ENCODE peak calls at places on chromosome 2, in nine cellular contexts. W is fibroblast of lung, J is hepatocyte, D is GM12864, T is RWPE2, K is endothelial cell, E is AG04450, H is dorsolateral prefrontal cortex, Z is heart left ventricle. V is an unnamed sample.

GRCh38 chr2:86295071-86295470 is 42.4 kb downstream of the REEP1 start:
- DNase-seq in W (no peak), J (no peak), D (no peak), T (no peak), K (no peak), E (no peak), H (no peak), Z (no peak), V (no peak)

GRCh38 chr2:40287201-40287600 is 164.7 kb downstream of the SLC8A1 start:
- DNase-seq in W (no peak), J (no peak), D (no peak), T (no peak), K (no peak), E (peak), H (no peak), Z (no peak), V (no peak)

GRCh38 chr2:215828528-215829184 is 184.7 kb downstream of the MREG start:
- DNase-seq in W (peak), J (peak), D (no peak), T (no peak), K (peak), E (no peak), H (no peak), Z (no peak), V (no peak)

GRCh38 chr2:102024410-102024809 is 32.6 kb downstream of the IL1R2 start:
- DNase-seq in W (no peak), J (no peak), D (no peak), T (no peak), K (no peak), E (no peak), H (no peak), Z (no peak), V (no peak)

GRCh38 chr2:60478660-60479059 is 74.8 kb downstream of the BCL11A start:
- DNase-seq in W (no peak), J (no peak), D (no peak), T (no peak), K (no peak), E (no peak), H (no peak), Z (no peak), V (no peak)

GRCh38 chr2:108575132-108575966 is 41.1 kb downstream of the LIMS1 start:
- DNase-seq in W (peak), J (no peak), D (no peak), T (no peak), K (no peak), E (peak), H (no peak), Z (no peak), V (no peak)

GRCh38 chr2:172249986-172250385 is 147.3 kb upstream of the DLX2 start:
- DNase-seq in W (peak), J (no peak), D (no peak), T (no peak), K (no peak), E (peak), H (no peak), Z (no peak), V (no peak)

GRCh38 chr2:20560891-20561702 is 89.8 kb downstream of the HS1BP3 start:
- DNase-seq in W (no peak), J (no peak), D (no peak), T (no peak), K (no peak), E (no peak), H (no peak), Z (no peak), V (no peak)

GRCh38 chr2:96151595-96152300 is 6.5 kb upstream of the DUSP2 start:
- DNase-seq in W (no peak), J (no peak), D (no peak), T (no peak), K (no peak), E (no peak), H (no peak), Z (no peak), V (no peak)

GRCh38 chr2:96153991-96154431 is 8.8 kb upstream of the DUSP2 start:
- DNase-seq in W (no peak), J (peak), D (no peak), T (peak), K (no peak), E (no peak), H (no peak), Z (no peak), V (peak)

GRCh38 chr2:96150791-96151594 is 5.8 kb upstream of the DUSP2 start:
- DNase-seq in W (no peak), J (peak), D (no peak), T (peak), K (no peak), E (no peak), H (no peak), Z (no peak), V (peak)

GRCh38 chr2:96153291-96153713 is 8.1 kb upstream of the DUSP2 start:
- DNase-seq in W (no peak), J (peak), D (no peak), T (peak), K (no peak), E (no peak), H (no peak), Z (no peak), V (peak)

GRCh38 chr2:96152301-96153165 is 7.3 kb upstream of the DUSP2 start:
- DNase-seq in W (no peak), J (peak), D (no peak), T (peak), K (no peak), E (no peak), H (no peak), Z (no peak), V (peak)
- TF ChIP-seq CTCF in W (no peak), J (no peak), D (no peak), T (no peak), K (no peak), E (no peak), H (no peak), Z (no peak), V (no peak)

GRCh38 chr2:174219321-174219720 is 29.0 kb downstream of the OLA1 start:
- DNase-seq in W (no peak), J (no peak), D (no peak), T (no peak), K (no peak), E (no peak), H (no peak), Z (no peak), V (no peak)
- TF ChIP-seq CTCF in W (no peak), J (no peak), D (no peak), T (no peak), K (no peak), E (no peak), H (no peak), Z (no peak), V (no peak)

GRCh38 chr2:9423922-9424272 is 443 bp downstream of the CPSF3 start:
- DNase-seq in W (peak), J (no peak), D (no peak), T (no peak), K (no peak), E (no peak), H (no peak), Z (no peak), V (no peak)

GRCh38 chr2:9424447-9425164 is 1.2 kb downstream of the CPSF3 start:
- DNase-seq in W (no peak), J (no peak), D (no peak), T (no peak), K (no peak), E (no peak), H (no peak), Z (no peak), V (no peak)

GRCh38 chr2:9422321-9423099 is 818 bp downstream of the ITGB1BP1 start:
- DNase-seq in W (peak), J (peak), D (no peak), T (no peak), K (peak), E (no peak), H (peak), Z (peak), V (no peak)

GRCh38 chr2:9420495-9420894 is 2.8 kb downstream of the ITGB1BP1 start:
- DNase-seq in W (no peak), J (no peak), D (no peak), T (no peak), K (no peak), E (no peak), H (no peak), Z (no peak), V (no peak)

GRCh38 chr2:9423100-9423921 is at the start of the genes CPSF3 and ITGB1BP1:
- DNase-seq in W (peak), J (peak), D (peak), T (peak), K (peak), E (peak), H (peak), Z (peak), V (peak)
- TF ChIP-seq CTCF in W (no peak), J (no peak), D (no peak), T (no peak), K (no peak), E (no peak), H (no peak), Z (peak), V (peak)

GRCh38 chr2:127157651-127158460 is 50.9 kb upstream of the BIN1 start:
- DNase-seq in W (peak), J (no peak), D (no peak), T (no peak), K (peak), E (no peak), H (no peak), Z (no peak), V (no peak)
- TF ChIP-seq CTCF in W (no peak), J (peak), D (peak), T (no peak), K (peak), E (peak), H (peak), Z (no peak), V (peak)